ENCODE peak calls at places on chromosomes 7 and 10, in six cellular contexts. L, Q, I, K, V and R are unnamed samples.

GRCh38 chr10:90977855-90978486 is 57.1 kb upstream of the ANKRD1 start:
- DNase-seq in V (no peak), K (no peak), I (no peak), Q (no peak), L (no peak), R (no peak)

GRCh38 chr10:113511419-113511818 is 41.4 kb upstream of the HABP2 start:
- DNase-seq in K (no peak), Q (no peak), I (no peak), L (no peak), V (no peak), R (no peak)

GRCh38 chr10:122267849-122268737 is 3.0 kb upstream of the BTBD16 start:
- DNase-seq in Q (no peak), L (peak), I (no peak), V (peak), K (peak), R (peak)

GRCh38 chr10:14740684-14741247 is 33.9 kb downstream of the FAM107B start:
- DNase-seq in V (no peak), K (no peak), I (no peak), L (no peak), Q (no peak), R (no peak)

GRCh38 chr10:15440204-15440711 is 69.2 kb upstream of the FAM171A1 start:
- DNase-seq in L (no peak), V (no peak), I (no peak), Q (no peak), K (no peak), R (no peak)

GRCh38 chr10:1920127-1920526 is 182.8 kb upstream of the ADARB2 start:
- DNase-seq in K (no peak), I (no peak), V (no peak), Q (no peak), L (no peak), R (no peak)

GRCh38 chr7:94061316-94061715 is 57.2 kb upstream of the BET1 start:
- DNase-seq in Q (no peak), V (no peak), K (no peak), L (no peak), I (no peak), R (no peak)

GRCh38 chr7:128350708-128351295 is 7.1 kb upstream of the RBM28 start:
- DNase-seq in K (no peak), V (no peak), Q (no peak), I (no peak), L (no peak), R (no peak)

GRCh38 chr7:69002416-69002815 is 595.9 kb upstream of the AUTS2 start:
- DNase-seq in I (no peak), K (peak), L (no peak), V (no peak), Q (no peak), R (no peak)

GRCh38 chr10:15504101-15504840 is 133.2 kb upstream of the FAM171A1 start:
- DNase-seq in V (no peak), K (peak), I (no peak), L (no peak), Q (no peak), R (no peak)

GRCh38 chr10:85608706-85609105 is 757.9 kb downstream of the GRID1 start:
- DNase-seq in L (no peak), I (no peak), V (no peak), Q (no peak), K (no peak), R (no peak)

GRCh38 chr10:127012769-127013152 is 107.5 kb downstream of the DOCK1 start:
- DNase-seq in K (no peak), Q (no peak), V (peak), L (no peak), I (no peak), R (no peak)

GRCh38 chr10:6581750-6582697 is 1.9 kb upstream of the PRKCQ start:
- DNase-seq in K (no peak), Q (no peak), I (no peak), V (no peak), L (no peak), R (no peak)

GRCh38 chr10:88522715-88523114 is 60.4 kb downstream of the RNLS start:
- DNase-seq in L (no peak), K (no peak), I (no peak), Q (no peak), V (no peak), R (peak)

GRCh38 chr7:47366211-47366610 is 215.7 kb downstream of the TNS3 start:
- DNase-seq in Q (no peak), K (no peak), V (no peak), L (no peak), I (no peak), R (no peak)

GRCh38 chr10:56317603-56318002 is 43.5 kb downstream of the ZWINT start:
- DNase-seq in V (no peak), Q (no peak), K (no peak), I (no peak), L (no peak), R (no peak)

GRCh38 chr10:80966326-80966986 is 428.8 kb downstream of the SH2D4B start:
- DNase-seq in Q (no peak), L (no peak), I (no peak), V (no peak), K (no peak), R (no peak)

GRCh38 chr10:13099666-13100348 is at the start of gene OPTN:
- DNase-seq in I (peak), K (peak), Q (peak), L (peak), V (peak), R (peak)